ENCODE peak calls at places on chromosomes 1 and 21, in five cellular contexts. Q is HFF-Myc, J is stomach, T is cardiac muscle cell, R is foreskin fibroblast. D is an unnamed sample.

GRCh38 chr1:186978596-186979556 is 150.1 kb downstream of the PLA2G4A start:
- DNase-seq in R (no peak), T (no peak), J (no peak), Q (no peak), D (no peak)

GRCh38 chr21:26185446-26185845 is 14.9 kb upstream of the APP start:
- DNase-seq in Q (no peak), T (no peak), J (no peak), R (peak; percentile 28), D (no peak)

GRCh38 chr21:21807598-21807903 is 809.3 kb downstream of the NCAM2 start:
- DNase-seq in J (no peak), Q (no peak), R (no peak), T (no peak), D (no peak)

GRCh38 chr1:10459185-10459584 is 9.4 kb downstream of the CORT start:
- DNase-seq in Q (peak; percentile 63), J (no peak), R (peak; percentile 79), T (no peak), D (peak; percentile 29)

GRCh38 chr1:151399890-151400235 is 490 bp downstream of the PSMB4 start:
- DNase-seq in Q (no peak), J (no peak), R (peak; percentile 53), T (peak; percentile 30), D (no peak)

GRCh38 chr1:77498918-77499317 is 183.5 kb downstream of the ZZZ3 start:
- DNase-seq in J (no peak), R (no peak), T (no peak), Q (no peak), D (no peak)

GRCh38 chr21:26124421-26124833 is 46.1 kb downstream of the APP start:
- DNase-seq in J (no peak), T (peak; percentile 33), R (peak; percentile 20), Q (no peak), D (no peak)

GRCh38 chr1:167765496-167765895 is 43.7 kb downstream of the MPZL1 start:
- DNase-seq in R (no peak), Q (no peak), J (no peak), T (no peak), D (no peak)

GRCh38 chr1:184632415-184633175 is 122.1 kb downstream of the EDEM3 start:
- DNase-seq in T (no peak), J (peak; percentile 94), R (no peak), Q (no peak), D (no peak)

GRCh38 chr1:77857557-77857956 is 30.9 kb upstream of the NEXN start:
- DNase-seq in T (no peak), R (peak; percentile 41), J (no peak), Q (no peak), D (no peak)

GRCh38 chr1:227342075-227342829 is 24.0 kb upstream of the CDC42BPA start:
- DNase-seq in R (no peak), J (no peak), Q (no peak), T (no peak), D (no peak)

GRCh38 chr1:92848201-92848600 is 16.4 kb downstream of the RPL5 start:
- DNase-seq in Q (no peak), R (no peak), T (no peak), J (peak; percentile 34), D (no peak)

GRCh38 chr1:171434717-171435346 is 50.5 kb upstream of the PRRC2C start:
- DNase-seq in J (no peak), T (no peak), R (peak; percentile 71), Q (peak; percentile 71), D (peak; percentile 16)

GRCh38 chr1:2226525-2227340 is 1.4 kb upstream of the SKI start:
- DNase-seq in T (no peak), J (no peak), R (no peak), Q (no peak), D (no peak)

GRCh38 chr1:49728377-49728776 is 295.4 kb downstream of the AGBL4 start:
- DNase-seq in T (no peak), R (no peak), J (no peak), Q (no peak), D (no peak)

GRCh38 chr1:162690672-162691434 is 58.6 kb downstream of the DDR2 start:
- DNase-seq in Q (peak; percentile 80), R (peak; percentile 97), J (no peak), T (peak; percentile 9), D (peak; percentile 80)

GRCh38 chr1:52424238-52424637 is 19.8 kb downstream of the PRPF38A start:
- DNase-seq in T (peak; percentile 2), J (no peak), Q (no peak), R (peak; percentile 13), D (no peak)

GRCh38 chr1:155893389-155894142 is 17.6 kb downstream of the RIT1 start:
- DNase-seq in R (peak; percentile 91), J (no peak), Q (peak; percentile 79), T (no peak), D (no peak)

GRCh38 chr1:58732087-58732486 is 32.2 kb upstream of the MYSM1 start:
- DNase-seq in R (peak; percentile 54), T (no peak), Q (no peak), J (no peak), D (peak; percentile 4)

GRCh38 chr1:6473974-6474814 is 8.2 kb upstream of the TNFRSF25 start:
- DNase-seq in J (no peak), Q (no peak), R (no peak), T (no peak), D (no peak)

GRCh38 chr1:50717327-50717726 is 242.7 kb downstream of the FAF1 start:
- DNase-seq in J (no peak), T (no peak), Q (no peak), R (no peak), D (no peak)

GRCh38 chr1:238063454-238063853 is 172.7 kb upstream of the ZP4 start:
- DNase-seq in T (no peak), Q (no peak), J (no peak), R (peak; percentile 0), D (no peak)

GRCh38 chr21:45403825-45404725 is 890 bp upstream of the COL18A1 start:
- DNase-seq in T (peak; percentile 48), J (no peak), Q (no peak), R (peak; percentile 60), D (no peak)

GRCh38 chr1:234495231-234495990 is 16.4 kb upstream of the TARBP1 start:
- DNase-seq in R (peak; percentile 88), J (no peak), Q (no peak), T (peak; percentile 43), D (peak; percentile 52)
- TF ChIP-seq CTCF in R (no peak), J (no peak), Q (no peak), T (no peak), D (no peak)

DNA sequence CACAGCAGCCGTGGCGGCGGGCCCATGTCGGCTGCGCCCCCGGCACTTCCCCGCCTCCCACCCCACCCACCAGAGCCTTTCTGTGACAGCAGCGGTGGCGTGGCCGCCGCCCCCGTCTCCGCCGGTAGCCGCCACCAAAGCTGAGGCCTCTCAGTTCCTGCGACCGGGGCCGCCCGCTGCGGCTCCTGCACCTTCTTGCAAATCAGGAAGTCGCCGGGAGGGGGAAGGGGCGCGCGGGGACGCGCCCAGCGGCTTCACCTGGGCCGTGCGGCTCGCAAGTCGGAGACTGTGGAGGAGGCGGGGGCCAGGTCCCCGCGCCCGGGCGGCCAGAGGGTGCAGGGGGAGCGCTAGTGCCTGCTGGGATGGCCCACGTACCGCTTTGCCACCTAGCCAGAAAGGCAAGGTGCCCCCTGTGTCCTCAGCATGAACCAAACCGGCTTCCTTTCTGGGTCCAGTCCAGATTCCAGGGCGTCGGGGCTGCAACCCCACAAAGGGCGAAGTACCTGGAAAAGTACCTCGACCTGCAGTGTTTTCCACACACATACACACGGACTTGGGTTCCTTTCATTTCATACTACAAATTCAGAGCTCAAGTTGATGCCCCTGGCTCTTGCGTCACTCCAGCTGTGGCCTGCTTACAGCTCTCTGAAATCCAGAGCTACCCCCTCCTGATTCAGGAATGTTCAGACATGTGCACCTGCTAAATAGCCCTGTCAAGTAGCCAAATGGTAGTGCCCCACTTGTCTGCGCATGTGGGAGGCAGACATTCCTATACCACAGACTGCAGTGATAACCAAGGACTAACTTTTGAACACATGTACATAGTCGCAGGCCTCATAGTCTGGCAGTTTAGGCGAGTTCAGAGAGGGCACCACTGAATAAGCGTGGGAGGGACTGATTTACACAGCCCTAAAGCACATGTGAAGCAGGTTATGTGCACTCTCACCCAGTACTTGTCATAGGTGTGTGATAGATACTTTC is at the start of gene DENND1B:
- DNase-seq in T (peak; percentile 83), R (peak; percentile 81), Q (no peak), J (peak; percentile 86), D (no peak)
- TF ChIP-seq CTCF in T (no peak), R (no peak), Q (no peak), J (no peak), D (no peak)

DNA sequence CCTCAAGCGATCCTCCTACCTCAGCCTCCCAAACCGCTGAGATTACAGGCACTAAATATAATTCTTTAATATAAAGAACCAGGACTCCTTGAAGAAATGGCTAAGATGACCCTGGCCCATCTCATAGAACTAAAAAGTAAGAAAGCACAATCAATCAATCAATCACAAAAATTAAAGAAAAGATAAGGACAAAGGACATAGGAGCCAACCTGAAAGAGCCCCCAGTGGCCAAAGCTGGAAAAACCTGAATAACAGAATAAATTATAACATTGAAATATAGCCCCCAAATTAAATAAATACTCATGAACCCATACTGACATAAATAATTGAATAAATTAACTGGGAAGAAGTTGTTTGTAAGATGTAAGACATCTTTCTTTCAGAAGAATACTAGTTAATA is 8.9 kb downstream of the NUP210L start:
- DNase-seq in J (no peak), T (no peak), Q (no peak), R (peak; percentile 28), D (no peak)
- TF ChIP-seq CTCF in J (no peak), T (peak; percentile 37), Q (peak; percentile 45), R (peak; percentile 10), D (peak; percentile 28)

DNA sequence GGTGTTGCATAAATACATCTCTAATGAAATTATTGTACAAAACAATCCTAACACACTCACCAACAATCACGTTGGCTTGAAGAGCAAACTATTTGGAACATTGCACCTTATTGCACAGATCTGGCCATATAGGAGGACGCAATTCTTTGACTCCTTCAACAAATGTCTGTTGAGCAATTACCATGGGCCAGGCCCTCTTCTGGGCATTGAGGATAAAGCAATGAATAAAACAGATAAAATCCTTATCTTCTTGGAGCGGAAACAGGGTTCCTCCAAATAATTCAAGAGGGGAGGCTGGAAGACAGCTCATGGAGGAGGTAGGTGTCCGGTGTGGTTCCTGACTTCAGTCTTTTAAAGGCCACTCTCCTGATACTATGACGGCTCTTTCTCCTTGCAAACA is 43.3 kb downstream of the PAX7 start:
- DNase-seq in T (no peak), Q (no peak), J (no peak), R (peak; percentile 27), D (no peak)
- TF ChIP-seq CTCF in T (no peak), Q (no peak), J (no peak), R (no peak), D (no peak)

GRCh38 chr1:41503507-41504125 is 19.1 kb upstream of the EDN2 start:
- DNase-seq in R (peak; percentile 68), Q (peak; percentile 59), T (no peak), J (no peak), D (peak; percentile 38)
- TF ChIP-seq CTCF in R (peak; percentile 12), Q (peak; percentile 7), T (peak; percentile 4), J (no peak), D (peak; percentile 15)

D was measured in AG09319.